ENCODE peak calls at places on chromosome 6, in ten cellular contexts. Y, Q, P, M, H, B, S, J, T and Z are unnamed samples.
A peak's percentile ranks its signal among the peaks of the same experiment; 100 is the strongest.

GRCh38 chr6:125707615-125708243 is 41.7 kb upstream of the HEY2 start:
- DNase-seq in T (no peak), J (no peak), M (no peak), P (no peak), B (no peak), S (no peak), H (no peak), Y (no peak), Q (no peak), Z (no peak)

GRCh38 chr6:137102851-137103492 is 58.2 kb upstream of the IL20RA start:
- DNase-seq in B (no peak), T (no peak), S (no peak), P (no peak), M (no peak), Y (no peak), H (no peak), J (no peak), Q (peak; percentile 62), Z (no peak)

GRCh38 chr6:44263357-44264100 is 1.8 kb downstream of the NFKBIE start:
- DNase-seq in M (peak; percentile 60), B (peak; percentile 65), Q (peak; percentile 79), J (peak; percentile 32), H (no peak), T (no peak), S (no peak), Y (no peak), P (no peak), Z (no peak)

GRCh38 chr6:80543598-80544181 is 437.2 kb downstream of the BCKDHB start:
- DNase-seq in J (no peak), Y (no peak), M (no peak), Q (no peak), S (no peak), B (no peak), T (no peak), H (no peak), P (peak; percentile 36), Z (no peak)

GRCh38 chr6:11710968-11711643 is 67.5 kb downstream of the ADTRP start:
- DNase-seq in Q (no peak), B (no peak), P (no peak), S (no peak), J (no peak), H (no peak), T (no peak), M (no peak), Y (no peak), Z (peak; percentile 56)

GRCh38 chr6:39035689-39036088 is 12.9 kb upstream of the GLP1R start:
- DNase-seq in B (no peak), Y (no peak), M (no peak), T (no peak), S (no peak), H (no peak), P (no peak), J (no peak), Q (no peak), Z (no peak)

GRCh38 chr6:139754898-139755754 is 380.7 kb upstream of the CITED2 start:
- DNase-seq in Q (no peak), S (no peak), T (no peak), Y (no peak), J (no peak), M (no peak), B (no peak), P (no peak), H (no peak), Z (no peak)

GRCh38 chr6:158793432-158793831 is 25.7 kb downstream of the EZR start:
- DNase-seq in S (no peak), H (no peak), M (peak; percentile 16), J (no peak), Y (no peak), P (no peak), B (no peak), Q (no peak), T (no peak), Z (no peak)

GRCh38 chr6:118500130-118501015 is 47.7 kb upstream of the PLN start:
- DNase-seq in J (no peak), M (no peak), H (no peak), Q (no peak), Y (no peak), T (no peak), B (no peak), S (no peak), P (no peak), Z (no peak)

GRCh38 chr6:39402239-39402751 is 79.8 kb upstream of the KCNK16 start:
- DNase-seq in J (no peak), M (no peak), Y (no peak), T (no peak), S (no peak), H (no peak), P (no peak), B (no peak), Q (no peak), Z (no peak)

GRCh38 chr6:3088853-3089445 is 20.7 kb downstream of the RIPK1 start:
- DNase-seq in S (no peak), J (no peak), P (no peak), H (no peak), Q (no peak), T (no peak), M (no peak), B (no peak), Y (no peak), Z (no peak)

GRCh38 chr6:41049548-41049947 is 3.5 kb upstream of the APOBEC2 start:
- DNase-seq in M (no peak), J (no peak), Q (no peak), H (no peak), S (no peak), T (no peak), Y (no peak), B (no peak), P (no peak), Z (no peak)

GRCh38 chr6:43886717-43887339 is 116.8 kb downstream of the VEGFA start:
- DNase-seq in Q (no peak), Y (no peak), P (no peak), M (no peak), B (no peak), H (no peak), T (no peak), J (no peak), S (no peak), Z (no peak)

GRCh38 chr6:37205189-37205996 is 35.4 kb downstream of the PIM1 start:
- DNase-seq in Y (no peak), P (no peak), H (no peak), S (no peak), Q (peak; percentile 28), M (no peak), T (no peak), J (no peak), B (no peak), Z (no peak)

GRCh38 chr6:107129370-107129925 is 14.1 kb upstream of the BEND3 start:
- DNase-seq in Y (peak; percentile 60), B (no peak), S (no peak), T (no peak), J (no peak), Q (no peak), P (no peak), M (no peak), H (no peak), Z (no peak)

GRCh38 chr6:71645299-71645698 is 241.1 kb upstream of the RIMS1 start:
- DNase-seq in J (no peak), H (no peak), S (no peak), Q (no peak), T (no peak), B (no peak), Y (no peak), P (no peak), M (no peak), Z (no peak)

GRCh38 chr6:142297996-142298753 is 3.6 kb upstream of the ADGRG6 start:
- DNase-seq in H (no peak), Q (no peak), M (no peak), J (no peak), S (no peak), Y (no peak), T (no peak), P (no peak), B (no peak), Z (peak; percentile 66)

GRCh38 chr6:117548797-117549301 is 53.5 kb downstream of the GOPC start:
- DNase-seq in Y (no peak), B (no peak), Q (no peak), J (no peak), H (no peak), S (no peak), M (no peak), P (no peak), T (no peak), Z (peak; percentile 45)

GRCh38 chr6:96450082-96450759 is 71.4 kb upstream of the UFL1 start:
- DNase-seq in T (no peak), J (no peak), B (peak; percentile 27), S (peak; percentile 44), Y (no peak), Q (no peak), H (no peak), P (no peak), M (no peak), Z (no peak)

GRCh38 chr6:148611213-148611612 is 135.6 kb upstream of the UST start:
- DNase-seq in S (peak; percentile 51), Y (no peak), Q (no peak), T (peak; percentile 88), B (no peak), J (no peak), P (no peak), H (no peak), M (no peak), Z (peak; percentile 71)

GRCh38 chr6:55902796-55903195 is 27.4 kb upstream of the BMP5 start:
- DNase-seq in J (no peak), Q (no peak), Y (no peak), S (no peak), H (no peak), M (no peak), P (no peak), B (no peak), T (no peak), Z (no peak)

GRCh38 chr6:82364087-82365010 is 732 bp downstream of the TPBG start:
- DNase-seq in J (peak; percentile 1), H (peak; percentile 38), M (peak; percentile 6), Y (peak; percentile 72), Q (peak; percentile 33), P (peak; percentile 55), T (peak; percentile 64), B (peak; percentile 67), S (peak; percentile 58), Z (no peak)

GRCh38 chr6:34536251-34536958 is 19.7 kb downstream of the SPDEF start:
- DNase-seq in J (no peak), Q (no peak), T (no peak), P (no peak), Y (peak; percentile 81), M (no peak), H (peak; percentile 38), S (no peak), B (peak; percentile 43), Z (no peak)

GRCh38 chr6:56350857-56351256 is 103.5 kb upstream of the COL21A1 start:
- DNase-seq in T (no peak), H (no peak), J (no peak), Y (no peak), M (no peak), B (no peak), S (no peak), P (no peak), Q (no peak), Z (no peak)

GRCh38 chr6:29447670-29448069 is 8.6 kb downstream of the OR10C1 start:
- DNase-seq in Y (no peak), Q (no peak), M (no peak), J (no peak), B (no peak), S (no peak), P (no peak), H (no peak), T (no peak), Z (peak; percentile 17)

GRCh38 chr6:81896561-81896960 is 144.1 kb upstream of the TENT5A start:
- DNase-seq in S (no peak), H (no peak), Y (no peak), B (no peak), M (no peak), P (no peak), Q (no peak), T (no peak), J (no peak), Z (no peak)

GRCh38 chr6:131331146-131331545 is 195.9 kb downstream of the AKAP7 start:
- DNase-seq in Q (no peak), T (no peak), J (no peak), P (no peak), M (no peak), Y (no peak), B (no peak), S (peak; percentile 37), H (no peak), Z (peak; percentile 59)

GRCh38 chr6:143901885-143902708 is 37.8 kb downstream of the ZC2HC1B start:
- DNase-seq in Q (peak; percentile 61), B (no peak), J (no peak), S (no peak), M (no peak), Y (no peak), H (no peak), P (no peak), T (no peak), Z (no peak)